ENCODE peak calls at places on chromosomes 6 and 20, in four cellular contexts. W is dorsolateral prefrontal cortex, E is HFF-Myc, S is endothelial cell. P is an unnamed sample.

GRCh38 chr6:97059473-97059872 is 134.9 kb downstream of the KLHL32 start:
- DNase-seq in W (no peak), E (no peak), S (no peak), P (no peak)

GRCh38 chr6:38080349-38080748 is 260.8 kb downstream of the ZFAND3 start:
- DNase-seq in W (no peak), E (no peak), S (no peak), P (no peak)

GRCh38 chr6:45650527-45651135 is 272.9 kb upstream of the SUPT3H start:
- DNase-seq in W (no peak), E (peak), S (no peak), P (peak)

GRCh38 chr6:152094992-152095592 is 287.6 kb downstream of the ESR1 start:
- DNase-seq in W (no peak), E (peak), S (no peak), P (peak)

GRCh38 chr6:66183982-66184555 is 477.0 kb upstream of the EYS start:
- DNase-seq in W (no peak), E (no peak), S (no peak), P (no peak)

GRCh38 chr6:41639556-41640371 is 1.5 kb downstream of the MDFI start:
- DNase-seq in W (no peak), E (no peak), S (no peak), P (no peak)

GRCh38 chr20:58310291-58310782 is 822 bp downstream of the RAB22A start:
- DNase-seq in W (no peak), E (no peak), S (no peak), P (no peak)

GRCh38 chr6:93419304-93420162 is at the start of gene EPHA7:
- DNase-seq in W (peak), E (no peak), S (peak), P (no peak)

GRCh38 chr6:152701863-152702401 is 4.2 kb downstream of the MYCT1 start:
- DNase-seq in W (no peak), E (no peak), S (no peak), P (no peak)

GRCh38 chr20:684676-685319 is 9.2 kb upstream of the SCRT2 start:
- DNase-seq in W (no peak), E (no peak), S (no peak), P (no peak)

GRCh38 chr6:162177733-162178132 is 549.8 kb downstream of the PRKN start:
- DNase-seq in W (peak), E (no peak), S (no peak), P (no peak)

GRCh38 chr6:28863607-28864320 is 60.0 kb downstream of the TRIM27 start:
- DNase-seq in W (peak), E (peak), S (peak), P (no peak)

GRCh38 chr6:10434235-10434634 is 19.4 kb upstream of the TFAP2A start:
- DNase-seq in W (no peak), E (no peak), S (no peak), P (no peak)

GRCh38 chr20:3093861-3094361 is 9.4 kb upstream of the AVP start:
- DNase-seq in W (no peak), E (no peak), S (no peak), P (no peak)

GRCh38 chr6:7640607-7641577 is 50.9 kb downstream of the SNRNP48 start:
- DNase-seq in W (no peak), E (no peak), S (no peak), P (peak)

GRCh38 chr6:85551264-85551663 is 42.4 kb downstream of the SNX14 start:
- DNase-seq in W (no peak), E (no peak), S (no peak), P (no peak)

GRCh38 chr20:60249436-60249835 is 291.2 kb downstream of the CDH26 start:
- DNase-seq in W (no peak), E (peak), S (no peak), P (peak)

GRCh38 chr6:162726997-162727346 is 594 bp downstream of the PRKN start:
- DNase-seq in W (no peak), E (no peak), S (no peak), P (no peak)

GRCh38 chr20:14495066-14495465 is 157.7 kb upstream of the FLRT3 start:
- DNase-seq in W (no peak), E (no peak), S (no peak), P (no peak)

GRCh38 chr6:140237251-140237650 is 862.8 kb upstream of the CITED2 start:
- DNase-seq in W (no peak), E (no peak), S (no peak), P (no peak)

GRCh38 chr6:55901765-55902164 is 26.4 kb upstream of the BMP5 start:
- DNase-seq in W (no peak), E (no peak), S (no peak), P (no peak)

GRCh38 chr6:135904666-135905065 is 53.2 kb downstream of the PDE7B start:
- DNase-seq in W (no peak), E (no peak), S (no peak), P (no peak)

GRCh38 chr20:47274449-47275108 is 81.9 kb downstream of the ZMYND8 start:
- DNase-seq in W (no peak), E (peak), S (no peak), P (peak)

GRCh38 chr6:56863366-56863765 is 91.5 kb upstream of the BEND6 start:
- DNase-seq in W (no peak), E (no peak), S (no peak), P (no peak)

GRCh38 chr6:144893737-144894151 is 608.6 kb downstream of the UTRN start:
- DNase-seq in W (no peak), E (no peak), S (no peak), P (no peak)

GRCh38 chr6:107894821-107895396 is 63.1 kb downstream of the SEC63 start:
- DNase-seq in W (no peak), E (no peak), S (no peak), P (no peak)

GRCh38 chr6:145086197-145086596 is 649.1 kb downstream of the EPM2A start:
- DNase-seq in W (no peak), E (no peak), S (no peak), P (no peak)

GRCh38 chr6:43924222-43924702 is 154.3 kb downstream of the VEGFA start:
- DNase-seq in W (no peak), E (no peak), S (no peak), P (no peak)

GRCh38 chr6:125245109-125245508 is 56.7 kb downstream of the HDDC2 start:
- DNase-seq in W (no peak), E (no peak), S (no peak), P (no peak)

DNA sequence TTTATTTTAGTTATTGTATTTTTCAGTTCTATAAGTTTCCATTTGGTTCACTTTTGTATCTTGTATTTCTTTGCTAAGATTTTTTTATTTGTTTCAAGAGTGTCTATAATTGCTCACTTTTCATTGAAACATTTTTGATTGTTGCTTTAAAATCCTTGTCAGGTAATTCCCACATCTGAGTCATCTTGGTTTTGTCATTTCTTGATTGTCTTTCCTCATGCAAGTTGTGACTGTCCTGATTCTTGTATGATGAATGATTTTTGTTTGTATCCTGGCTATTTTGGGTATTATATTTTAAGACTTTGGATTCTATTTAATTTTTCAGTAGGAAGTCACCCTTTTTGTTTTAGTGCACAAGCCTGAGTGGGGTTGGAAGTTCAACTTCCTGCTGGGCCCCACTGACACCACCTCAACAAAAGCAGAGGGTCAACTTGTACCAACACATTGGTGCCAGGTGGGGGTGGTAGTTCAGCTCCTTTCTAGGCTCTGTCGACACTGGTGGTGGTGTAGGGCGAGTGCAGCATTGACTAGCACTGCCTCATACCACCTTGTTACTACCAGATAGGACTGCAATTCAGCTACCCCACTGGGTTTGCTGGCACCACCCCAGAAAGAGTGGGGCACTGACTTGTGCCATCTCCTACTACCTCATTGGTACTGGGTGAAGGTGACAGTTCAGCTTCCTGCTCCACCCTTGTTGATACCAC is 8.8 kb downstream of the RSPH3 start:
- DNase-seq in W (no peak), E (no peak), S (no peak), P (no peak)
- TF ChIP-seq CTCF in W (no peak), E (no peak), S (no peak), P (no peak)

DNA sequence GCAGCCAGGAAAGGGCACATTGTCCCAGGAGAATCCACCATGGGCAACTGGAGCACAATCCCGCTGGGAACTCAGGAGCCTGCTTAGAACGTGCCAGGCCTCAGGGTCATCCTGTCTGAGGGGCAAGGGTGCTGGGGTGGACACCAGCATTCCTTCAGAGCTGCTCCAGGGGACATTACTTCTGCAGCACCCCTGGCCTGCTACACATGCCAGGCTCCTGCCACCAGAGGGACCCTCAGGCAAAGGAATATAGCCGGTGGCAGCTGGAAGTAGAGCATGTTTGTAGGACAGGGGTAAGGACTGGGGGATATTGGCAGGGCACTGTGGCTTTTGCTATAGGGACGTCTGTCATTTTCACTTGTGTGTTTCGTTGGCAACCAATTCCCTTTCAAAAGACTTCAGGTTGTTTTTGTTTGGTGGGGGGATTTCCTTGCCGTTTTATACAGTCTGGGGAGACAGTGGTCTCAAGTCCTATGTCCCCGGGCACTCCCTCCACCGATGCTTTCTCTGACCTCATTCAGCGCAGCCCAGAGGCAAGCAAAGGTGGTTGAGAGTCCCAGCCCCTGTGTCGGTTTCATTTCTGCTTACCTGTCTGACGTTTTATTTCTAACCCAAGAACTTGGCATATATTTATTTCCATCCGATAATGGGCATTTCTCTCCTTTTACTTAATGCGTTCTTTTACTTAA is 130.8 kb downstream of the JPH2 start:
- DNase-seq in W (peak), E (no peak), S (peak), P (no peak)
- TF ChIP-seq CTCF in W (peak), E (peak), S (peak), P (peak)

GRCh38 chr6:304833-305370 is 12.6 kb downstream of the DUSP22 start:
- DNase-seq in W (no peak), E (no peak), S (no peak), P (no peak)
- TF ChIP-seq CTCF in W (no peak), E (no peak), S (no peak), P (no peak)

DNA sequence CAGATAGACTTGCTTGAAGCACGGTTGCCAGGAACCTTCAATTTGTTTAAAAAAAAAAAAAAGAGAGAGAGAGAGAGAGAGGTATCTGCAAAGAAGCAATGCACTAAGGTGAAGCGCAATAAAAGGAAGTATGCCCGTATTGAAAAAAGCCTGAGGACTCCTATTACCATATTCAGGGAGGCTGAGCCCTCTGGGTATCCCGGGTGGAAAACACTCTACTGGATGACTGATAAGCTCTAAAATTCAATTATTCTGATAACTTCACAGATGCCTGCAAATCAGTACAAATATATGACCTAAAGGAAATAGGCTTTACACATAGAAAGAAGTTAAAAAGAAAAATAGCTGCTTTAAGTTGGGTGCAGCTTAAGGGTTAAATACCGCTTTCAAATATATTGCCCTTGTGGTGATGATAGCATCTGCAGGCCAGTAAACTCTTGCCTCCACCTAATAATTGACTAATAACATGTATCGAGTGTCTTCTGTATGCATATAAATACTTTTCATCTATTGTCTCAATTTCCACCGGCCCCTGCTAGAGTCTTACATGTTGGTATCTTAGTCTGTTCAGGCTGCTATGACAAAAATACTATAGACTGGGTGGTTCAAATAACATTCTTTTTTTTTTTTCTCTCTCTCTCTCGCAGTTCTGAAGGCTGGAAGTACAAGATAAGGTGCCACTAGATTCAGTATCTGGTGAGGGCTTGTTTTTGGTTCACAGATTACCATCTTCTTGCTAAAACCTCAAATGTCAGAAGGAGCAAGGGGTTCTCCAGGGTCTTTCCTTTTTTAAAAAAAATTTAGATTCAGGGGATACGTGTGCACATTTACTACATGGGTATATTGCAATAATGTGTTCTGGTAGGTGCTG is 187.4 kb upstream of the JARID2 start:
- DNase-seq in W (no peak), E (no peak), S (no peak), P (no peak)
- TF ChIP-seq CTCF in W (no peak), E (no peak), S (peak), P (no peak)

GRCh38 chr6:106223300-106223930 is 102.1 kb downstream of the ATG5 start:
- DNase-seq in W (peak), E (peak), S (peak), P (peak)
- TF ChIP-seq CTCF in W (peak), E (peak), S (peak), P (peak)

GRCh38 chr20:37535443-37536132 is 7.9 kb upstream of the BLCAP start:
- DNase-seq in W (no peak), E (no peak), S (no peak), P (no peak)
- TF ChIP-seq CTCF in W (no peak), E (no peak), S (no peak), P (no peak)

GRCh38 chr6:114301596-114302219 is 41.1 kb downstream of the HS3ST5 start:
- DNase-seq in W (no peak), E (no peak), S (no peak), P (no peak)

GRCh38 chr6:114310053-114310452 is 32.8 kb downstream of the HS3ST5 start:
- DNase-seq in W (no peak), E (no peak), S (no peak), P (no peak)

GRCh38 chr6:114304304-114304887 is 38.4 kb downstream of the HS3ST5 start:
- DNase-seq in W (no peak), E (no peak), S (no peak), P (no peak)
- TF ChIP-seq CTCF in W (peak), E (peak), S (peak), P (peak)

GRCh38 chr20:13285408-13285807 is 64.3 kb downstream of the ISM1 start:
- DNase-seq in W (no peak), E (no peak), S (no peak), P (no peak)

GRCh38 chr20:13284830-13285229 is 63.8 kb downstream of the ISM1 start:
- DNase-seq in W (no peak), E (no peak), S (no peak), P (no peak)

GRCh38 chr20:13288357-13288756 is 67.3 kb downstream of the ISM1 start:
- DNase-seq in W (no peak), E (no peak), S (no peak), P (no peak)

GRCh38 chr20:13286052-13286451 is 65.0 kb downstream of the ISM1 start:
- DNase-seq in W (no peak), E (no peak), S (no peak), P (no peak)

GRCh38 chr20:13286600-13286999 is 65.5 kb downstream of the ISM1 start:
- DNase-seq in W (no peak), E (no peak), S (no peak), P (no peak)
- TF ChIP-seq CTCF in W (no peak), E (no peak), S (no peak), P (no peak)

P was measured in AG04449.